ENCODE peak calls at places on chromosomes 11 and 22, in four cellular contexts. One of them, this sample, is unnamed.

GRCh38 chr11:76783901-76784813 is 1.0 kb downstream of the TSKU start:
- DNase-seq in ACHN: peak
- DNase-seq in endodermal cell: peak
- DNase-seq in colonic mucosa: peak
- DNase-seq in this sample: no peak

GRCh38 chr11:65491614-65492386 is 7.0 kb upstream of the MALAT1 start:
- DNase-seq in colonic mucosa: peak
- DNase-seq in ACHN: peak
- DNase-seq in endodermal cell: peak
- DNase-seq in this sample: no peak

GRCh38 chr11:104093426-104094280 is 57.2 kb downstream of the DDI1 start:
- DNase-seq in colonic mucosa: no peak
- DNase-seq in endodermal cell: no peak
- DNase-seq in ACHN: no peak
- DNase-seq in this sample: no peak

GRCh38 chr11:118900535-118901384 is 17.1 kb downstream of the CXCR5 start:
- DNase-seq in ACHN: no peak
- DNase-seq in endodermal cell: no peak
- DNase-seq in colonic mucosa: no peak
- DNase-seq in this sample: no peak

GRCh38 chr11:12416552-12416951 is 39.2 kb downstream of the PARVA start:
- DNase-seq in endodermal cell: no peak
- DNase-seq in ACHN: no peak
- DNase-seq in colonic mucosa: no peak
- DNase-seq in this sample: no peak

GRCh38 chr22:32142600-32142999 is 16.5 kb downstream of the C22orf42 start:
- DNase-seq in endodermal cell: no peak
- DNase-seq in colonic mucosa: no peak
- DNase-seq in ACHN: no peak
- DNase-seq in this sample: peak

GRCh38 chr22:50621491-50621880 is 6.5 kb downstream of the ARSA start:
- DNase-seq in endodermal cell: no peak
- DNase-seq in ACHN: peak
- DNase-seq in colonic mucosa: no peak
- DNase-seq in this sample: peak

GRCh38 chr11:63884191-63884590 is 32.8 kb downstream of the RCOR2 start:
- DNase-seq in colonic mucosa: no peak
- DNase-seq in ACHN: no peak
- DNase-seq in endodermal cell: no peak
- DNase-seq in this sample: no peak

GRCh38 chr22:19641254-19641982 is 72.9 kb upstream of the SEPTIN5 start:
- DNase-seq in ACHN: no peak
- DNase-seq in colonic mucosa: no peak
- DNase-seq in endodermal cell: peak
- DNase-seq in this sample: no peak